ENCODE peak calls at places on chromosome 1, in seven cellular contexts. M is CD8-positive, alpha-beta T cell; R is lower lobe of right lung; O is body of pancreas; C is cardiac muscle cell; Q is astrocyte; X is upper lobe of right lung. K is an unnamed sample.

GRCh38 chr1:211737115-211738035 is 62.0 kb upstream of the NEK2 start:
- DNase-seq in R (no peak), C (no peak), X (no peak), M (no peak), Q (no peak), O (no peak), K (no peak)

GRCh38 chr1:89781494-89782126 is 39.2 kb upstream of the LRRC8D start:
- DNase-seq in X (no peak), M (peak; percentile 69), O (no peak), Q (peak; percentile 51), R (no peak), C (peak; percentile 39), K (no peak)

GRCh38 chr1:12001249-12001917 is 17.9 kb upstream of the MIIP start:
- DNase-seq in O (peak; percentile 46), C (peak; percentile 88), R (no peak), X (no peak), Q (no peak), M (peak; percentile 40), K (peak; percentile 37)

GRCh38 chr1:228397454-228397786 is 9.2 kb downstream of the TRIM11 start:
- DNase-seq in C (no peak), O (no peak), M (no peak), Q (no peak), R (peak; percentile 33), X (peak; percentile 53), K (no peak)

GRCh38 chr1:214548988-214549387 is 2.4 kb downstream of the PTPN14 start:
- DNase-seq in X (no peak), R (peak; percentile 63), O (peak; percentile 52), C (peak; percentile 49), M (no peak), Q (peak; percentile 61), K (peak; percentile 56)

GRCh38 chr1:37734629-37735591 is 30.0 kb downstream of the EPHA10 start:
- DNase-seq in M (no peak), R (no peak), Q (no peak), X (no peak), O (no peak), C (no peak), K (no peak)

GRCh38 chr1:87880098-87880746 is 551.5 kb downstream of the LMO4 start:
- DNase-seq in R (no peak), X (no peak), M (no peak), O (no peak), Q (no peak), C (peak; percentile 60), K (no peak)

GRCh38 chr1:243343970-243344749 is 88.3 kb downstream of the SDCCAG8 start:
- DNase-seq in Q (peak; percentile 21), C (peak; percentile 61), X (no peak), M (no peak), R (no peak), O (no peak), K (no peak)

GRCh38 chr1:208562021-208562950 is 318.1 kb upstream of the PLXNA2 start:
- DNase-seq in O (no peak), M (no peak), X (no peak), Q (no peak), R (no peak), C (no peak), K (no peak)

GRCh38 chr1:160544647-160545046 is 21.6 kb upstream of the SLAMF6 start:
- DNase-seq in O (no peak), R (no peak), X (no peak), Q (no peak), C (peak; percentile 25), M (peak; percentile 27), K (peak; percentile 5)

GRCh38 chr1:167797005-167797404 is 75.2 kb downstream of the MPZL1 start:
- DNase-seq in R (peak; percentile 73), O (peak; percentile 39), X (peak; percentile 73), C (peak; percentile 99), M (no peak), Q (peak; percentile 94), K (peak; percentile 95)

GRCh38 chr1:212470059-212470458 is 37.3 kb downstream of the NENF start:
- DNase-seq in C (peak; percentile 99), O (peak; percentile 38), R (no peak), X (peak; percentile 67), Q (peak; percentile 99), M (no peak), K (peak; percentile 97)

GRCh38 chr1:20713440-20713839 is 4.4 kb downstream of the KIF17 start:
- DNase-seq in R (no peak), C (no peak), X (no peak), M (no peak), Q (no peak), O (no peak), K (no peak)

GRCh38 chr1:204443260-204443619 is 31.6 kb upstream of the PPP1R15B start:
- DNase-seq in R (peak; percentile 78), C (no peak), X (peak; percentile 85), O (peak; percentile 54), M (no peak), Q (no peak), K (no peak)

GRCh38 chr1:206583461-206584264 is 28.6 kb downstream of the EIF2D start:
- DNase-seq in Q (no peak), O (peak; percentile 83), C (peak; percentile 79), R (peak; percentile 81), M (peak; percentile 93), X (peak; percentile 82), K (peak; percentile 68)

GRCh38 chr1:6519491-6519934 is 28.0 kb upstream of the PLEKHG5 start:
- DNase-seq in O (no peak), M (no peak), Q (peak; percentile 31), X (no peak), R (no peak), C (no peak), K (no peak)

GRCh38 chr1:2529776-2530500 is at the start of gene HES5:
- DNase-seq in O (peak; percentile 31), Q (no peak), R (no peak), C (no peak), M (no peak), X (no peak), K (no peak)

GRCh38 chr1:64844609-64845008 is 99.7 kb downstream of the RAVER2 start:
- DNase-seq in O (no peak), Q (no peak), R (no peak), X (no peak), C (no peak), M (no peak), K (no peak)

DNA sequence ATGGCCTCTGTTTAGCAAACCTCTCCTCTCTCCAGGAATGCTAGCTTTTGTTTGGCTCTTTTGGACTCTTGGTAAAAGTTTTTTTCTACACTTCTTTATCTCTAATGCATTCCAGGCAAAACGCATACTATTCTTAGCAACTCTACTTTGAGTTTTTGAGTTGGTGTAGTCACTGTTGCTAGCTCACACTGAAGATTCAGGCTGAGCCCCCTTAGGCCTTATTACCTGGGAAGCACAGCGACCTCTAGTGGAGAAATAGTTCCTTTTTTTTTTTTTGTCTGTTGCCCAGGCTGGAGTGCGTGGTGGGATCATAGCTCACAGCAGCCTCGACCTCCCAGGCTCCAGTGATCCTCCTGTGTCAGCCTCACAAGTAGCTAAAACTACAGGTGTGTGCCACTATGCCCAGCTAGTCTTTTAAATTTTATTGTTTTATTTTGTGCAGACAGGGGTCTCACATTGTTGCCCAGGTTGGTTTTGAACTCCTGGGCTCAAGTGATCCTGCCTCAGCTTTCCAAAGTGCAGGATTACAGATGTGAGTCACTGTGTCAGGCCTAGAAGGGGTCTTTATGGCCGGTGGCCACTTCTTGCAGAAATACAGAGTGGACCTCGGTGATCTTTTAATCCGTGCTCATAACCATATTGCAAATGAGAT is 61.6 kb downstream of the CASQ2 start:
- DNase-seq in C (peak; percentile 85), Q (peak; percentile 62), O (no peak), M (no peak), X (no peak), R (no peak), K (peak; percentile 27)
- TF ChIP-seq CTCF in C (peak; percentile 70), Q (peak; percentile 61), O (peak; percentile 32), M (peak; percentile 71), X (peak; percentile 69), R (peak; percentile 70), K (peak; percentile 72)

DNA sequence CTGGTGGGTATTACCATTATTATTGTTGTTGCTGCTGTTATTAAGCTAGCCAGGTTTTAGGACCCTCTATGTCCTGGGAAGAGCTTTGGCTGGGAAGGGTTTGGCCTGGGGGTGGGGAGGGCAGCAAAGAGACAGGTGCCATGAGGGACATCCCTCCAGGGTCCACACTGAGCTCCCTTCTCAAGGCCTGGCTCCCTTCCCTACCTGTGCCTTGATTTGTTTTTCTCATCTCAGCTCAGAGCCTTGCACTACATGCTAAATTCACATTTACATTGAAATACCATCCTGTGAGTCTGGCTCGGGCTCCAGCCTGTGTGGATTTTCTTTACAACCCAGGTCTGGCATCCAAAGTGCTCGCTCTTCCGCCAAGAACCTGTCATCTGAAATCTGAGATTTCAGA is 536.3 kb downstream of the PTPRU start:
- DNase-seq in C (no peak), Q (no peak), X (no peak), R (no peak), M (no peak), O (no peak), K (no peak)
- H3K27me3 ChIP-seq in C (peaks cover 3% of the 10 kb centered on the region), Q (peaks cover 2% of the 10 kb centered on the region), X (peaks cover 8% of the 10 kb centered on the region), R (peaks cover 7% of the 10 kb centered on the region), M (no peaks in the 10 kb centered on the region), O (no peaks in the 10 kb centered on the region), K (no peaks in the 10 kb centered on the region)

GRCh38 chr1:237041461-237041794 is 556 bp upstream of the RYR2 start:
- DNase-seq in C (no peak), Q (no peak), X (no peak), R (no peak), O (no peak), M (no peak), K (no peak)

GRCh38 chr1:237042892-237043576 is 1.1 kb downstream of the RYR2 start:
- DNase-seq in X (peak; percentile 63), Q (no peak), R (no peak), M (no peak), O (no peak), C (peak; percentile 7), K (no peak)

GRCh38 chr1:237042467-237042891 is 495 bp downstream of the RYR2 start:
- DNase-seq in R (no peak), O (no peak), C (peak; percentile 1), Q (no peak), M (no peak), X (no peak), K (no peak)

GRCh38 chr1:237040823-237041222 is 1.2 kb upstream of the RYR2 start:
- DNase-seq in Q (no peak), X (no peak), C (no peak), M (no peak), R (no peak), O (no peak), K (no peak)

DNA sequence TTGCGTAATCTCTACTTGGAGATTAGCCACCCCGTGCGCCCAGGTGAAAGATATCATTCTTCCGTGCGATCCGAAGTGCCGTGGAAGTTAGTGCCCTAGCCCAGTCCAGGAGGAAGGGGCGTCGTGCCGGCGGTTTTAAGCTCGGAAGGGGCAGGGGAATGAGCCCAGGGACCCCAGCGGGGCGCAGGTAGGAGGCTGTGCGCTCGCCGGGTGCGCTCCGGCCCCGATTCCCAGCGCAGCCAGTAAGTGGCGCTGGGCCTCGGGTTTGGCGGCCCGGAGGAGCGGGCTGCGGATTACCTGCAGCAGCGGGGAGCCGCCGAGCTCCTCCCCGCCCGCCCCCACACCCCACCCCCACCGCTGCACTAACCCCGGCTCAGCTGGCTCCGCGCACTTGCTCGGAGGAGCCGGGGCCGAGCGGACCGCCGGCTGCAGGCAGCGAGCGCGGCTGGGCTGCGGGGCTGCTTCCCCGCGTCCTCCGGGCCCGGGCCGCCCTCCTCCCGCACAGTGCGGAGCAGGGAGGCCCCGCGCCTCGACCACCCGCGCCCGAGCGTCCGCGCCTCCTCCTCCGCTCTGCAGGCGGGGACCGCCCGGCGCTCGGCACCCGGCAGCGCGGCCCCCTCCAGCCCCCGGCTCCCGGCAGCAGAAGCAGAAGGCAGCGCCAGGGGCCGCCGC is at the start of gene RYR2:
- DNase-seq in X (no peak), C (peak; percentile 29), Q (no peak), O (peak; percentile 49), R (no peak), M (no peak), K (no peak)
- H3K4me3 ChIP-seq in X (peak within 1 kb of the TSS; percentile 54), C (peak within 1 kb of the TSS; percentile 94), Q (no peak within 1 kb of the TSS), O (peak within 1 kb of the TSS; percentile 11), R (peak within 1 kb of the TSS; percentile 57), M (no peak within 1 kb of the TSS), K (no peak within 1 kb of the TSS)

GRCh38 chr1:182404764-182405163 is 4.3 kb upstream of the TEDDM1 start:
- DNase-seq in X (no peak), C (no peak), M (no peak), Q (no peak), R (no peak), O (no peak), K (no peak)
- TF ChIP-seq CTCF in X (no peak), C (no peak), M (no peak), Q (no peak), R (no peak), O (no peak), K (no peak)

K was measured in brain microvascular endothelial cell.